ENCODE peak calls at places on chromosome 19, in five cellular contexts. Z, D, K, O and Q are unnamed samples.

GRCh38 chr19:39671739-39672363 is 16.1 kb downstream of the LGALS16 start:
- DNase-seq in D (no peak), Z (no peak), K (peak; percentile 62), O (peak; percentile 70), Q (peak; percentile 18)

GRCh38 chr19:2168619-2169424 is 5.1 kb downstream of the DOT1L start:
- DNase-seq in D (peak; percentile 78), K (peak; percentile 98), Z (peak; percentile 40), O (peak; percentile 48), Q (peak; percentile 36)

GRCh38 chr19:18659281-18660050 is 22.6 kb downstream of the KLHL26 start:
- DNase-seq in D (no peak), Z (no peak), K (no peak), O (peak; percentile 68), Q (no peak)

GRCh38 chr19:51359294-51359693 is 6.9 kb downstream of the ETFB start:
- DNase-seq in Z (no peak), K (peak; percentile 89), O (no peak), D (peak; percentile 79), Q (no peak)

GRCh38 chr19:52200044-52200443 is 10.2 kb downstream of the PPP2R1A start:
- DNase-seq in O (no peak), K (peak; percentile 85), D (peak; percentile 42), Z (no peak), Q (no peak)

GRCh38 chr19:13092206-13092605 is 10.5 kb downstream of the LYL1 start:
- DNase-seq in Z (no peak), K (no peak), D (no peak), O (no peak), Q (no peak)

GRCh38 chr19:18496980-18497256 is 25.0 kb downstream of the ELL start:
- DNase-seq in D (no peak), O (no peak), K (peak; percentile 88), Z (no peak), Q (no peak)

GRCh38 chr19:35618857-35619256 is 6.3 kb downstream of the HAUS5 start:
- DNase-seq in Z (no peak), D (no peak), O (no peak), K (no peak), Q (no peak)

GRCh38 chr19:33404916-33405315 is 31.4 kb downstream of the CEBPG start:
- DNase-seq in O (no peak), Z (no peak), K (no peak), D (no peak), Q (no peak)

GRCh38 chr19:6705931-6706632 is 14.4 kb downstream of the C3 start:
- DNase-seq in Z (no peak), K (peak; percentile 50), O (no peak), D (no peak), Q (no peak)

GRCh38 chr19:7170983-7171382 is 101.5 kb downstream of the ZNF557 start:
- DNase-seq in O (no peak), Z (no peak), D (no peak), K (no peak), Q (no peak)

GRCh38 chr19:12648088-12648487 is 18.5 kb downstream of the MAN2B1 start:
- DNase-seq in O (no peak), D (no peak), K (no peak), Z (no peak), Q (no peak)

GRCh38 chr19:56015756-56016155 is 29.2 kb downstream of the NLRP5 start:
- DNase-seq in D (no peak), Z (no peak), K (no peak), O (peak; percentile 15), Q (no peak)

GRCh38 chr19:958967-959685 is 25.0 kb upstream of the WDR18 start:
- DNase-seq in Z (no peak), O (no peak), D (no peak), K (peak; percentile 87), Q (no peak)

GRCh38 chr19:45902651-45903625 is 525 bp upstream of the MYPOP start:
- DNase-seq in D (peak; percentile 42), Z (peak; percentile 99), O (peak; percentile 88), K (peak; percentile 96), Q (peak; percentile 94)

GRCh38 chr19:6433165-6433564 is 398 bp downstream of the SLC25A41 start:
- DNase-seq in D (no peak), O (no peak), Z (no peak), K (no peak), Q (no peak)

GRCh38 chr19:19259741-19260140 is 13.4 kb downstream of the TM6SF2 start:
- DNase-seq in Z (no peak), D (no peak), O (peak; percentile 35), K (peak; percentile 36), Q (peak; percentile 33)

GRCh38 chr19:18507021-18507726 is 14.7 kb downstream of the ELL start:
- DNase-seq in Z (no peak), D (no peak), O (peak; percentile 70), K (no peak), Q (no peak)

GRCh38 chr19:38250821-38251563 is 5.2 kb downstream of the PPP1R14A start:
- DNase-seq in O (no peak), K (no peak), Z (no peak), D (no peak), Q (peak; percentile 37)

GRCh38 chr19:7699422-7700127 is 2.4 kb downstream of the FCER2 start:
- DNase-seq in K (peak; percentile 61), Z (no peak), O (no peak), D (no peak), Q (no peak)

GRCh38 chr19:30997222-30997621 is 352.0 kb downstream of the TSHZ3 start:
- DNase-seq in Z (no peak), D (no peak), O (no peak), K (no peak), Q (no peak)

GRCh38 chr19:4059931-4060620 is 6.6 kb downstream of the ZBTB7A start:
- DNase-seq in D (no peak), K (peak; percentile 80), Z (no peak), O (no peak), Q (no peak)